ENCODE peak calls at places on chromosomes 5 and 9, in nine cellular contexts. R, V, E, H, U, X, J, W and I are unnamed samples.

GRCh38 chr9:105296889-105297288 is 52.4 kb downstream of the SLC44A1 start:
- DNase-seq in V (peak), U (no peak), W (no peak), R (no peak), J (peak), E (peak), X (peak), H (peak), I (no peak)

GRCh38 chr5:159915913-159916840 is at the start of gene ADRA1B:
- DNase-seq in V (peak), W (peak), R (peak), H (peak), U (peak), X (peak), E (peak), J (no peak), I (peak)

GRCh38 chr5:102226321-102226720 is 69.8 kb downstream of the SLCO4C1 start:
- DNase-seq in V (no peak), W (no peak), X (no peak), U (no peak), R (no peak), H (no peak), E (no peak), J (no peak), I (no peak)

GRCh38 chr5:170747851-170748250 is 35.7 kb upstream of the GABRP start:
- DNase-seq in R (no peak), U (peak), V (no peak), X (no peak), W (no peak), E (peak), H (no peak), J (no peak), I (no peak)

GRCh38 chr5:54457094-54457531 is 1.6 kb downstream of the HSPB3 start:
- DNase-seq in U (peak), E (peak), H (peak), J (no peak), W (no peak), R (no peak), X (peak), V (peak), I (no peak)

GRCh38 chr5:61467766-61468482 is 135.9 kb downstream of the ZSWIM6 start:
- DNase-seq in H (peak), R (no peak), V (peak), W (no peak), J (no peak), U (no peak), E (peak), X (no peak), I (no peak)

GRCh38 chr5:150118561-150119229 is 32.3 kb upstream of the CSF1R start:
- DNase-seq in X (no peak), W (peak), U (no peak), H (no peak), R (no peak), V (no peak), E (no peak), J (no peak), I (peak)

GRCh38 chr9:114995681-114996221 is 65.4 kb upstream of the TNFSF8 start:
- DNase-seq in X (no peak), W (no peak), J (no peak), E (no peak), R (no peak), H (no peak), U (peak), V (no peak), I (no peak)

GRCh38 chr9:91302831-91303230 is 58.9 kb downstream of the AUH start:
- DNase-seq in U (no peak), X (peak), H (peak), V (peak), E (peak), R (no peak), J (no peak), W (no peak), I (no peak)

GRCh38 chr9:13378171-13378570 is 98.7 kb upstream of the MPDZ start:
- DNase-seq in W (no peak), E (peak), H (no peak), J (no peak), R (no peak), U (no peak), X (peak), V (no peak), I (no peak)

GRCh38 chr5:135086326-135086725 is 52.3 kb upstream of the PITX1 start:
- DNase-seq in R (no peak), W (no peak), H (no peak), V (no peak), J (no peak), E (no peak), U (no peak), X (no peak), I (no peak)

GRCh38 chr9:96618209-96619108 is 1.2 kb downstream of the CDC14B start:
- DNase-seq in H (peak), J (no peak), X (no peak), W (peak), U (peak), E (peak), V (no peak), R (no peak), I (peak)

GRCh38 chr9:114746591-114746990 is 59.2 kb downstream of the TNFSF15 start:
- DNase-seq in W (no peak), J (no peak), U (no peak), E (peak), X (peak), R (no peak), H (no peak), V (no peak), I (no peak)

GRCh38 chr5:37926732-37927131 is 86.9 kb upstream of the GDNF start:
- DNase-seq in R (no peak), U (no peak), J (no peak), X (no peak), V (no peak), H (no peak), W (no peak), E (peak), I (no peak)

GRCh38 chr9:127011772-127012171 is 97.2 kb downstream of the RALGPS1 start:
- DNase-seq in J (no peak), H (no peak), U (no peak), W (no peak), R (no peak), X (no peak), V (no peak), E (no peak), I (no peak)

GRCh38 chr9:107539427-107540154 is 50.0 kb upstream of the KLF4 start:
- DNase-seq in J (no peak), X (no peak), V (no peak), W (no peak), U (peak), H (no peak), E (no peak), R (no peak), I (no peak)